ENCODE peak calls at places on chromosomes 4 and X, in four cellular contexts. Q, X, U and G are unnamed samples.

GRCh38 chr4:88891636-88892035 is 165.3 kb downstream of the FAM13A start:
- DNase-seq in Q (no peak), X (no peak), U (no peak), G (no peak)

GRCh38 chr4:147596976-147597375 is 20.2 kb upstream of the TMEM184C start:
- DNase-seq in U (no peak), Q (no peak), X (peak; percentile 77), G (no peak)

GRCh38 chrX:133005038-133005437 is 46.6 kb upstream of the HS6ST2 start:
- DNase-seq in X (no peak), U (no peak), Q (no peak), G (no peak)

GRCh38 chr4:165668694-165669093 is 204.3 kb upstream of the TLL1 start:
- DNase-seq in U (no peak), X (no peak), Q (no peak), G (no peak)

GRCh38 chrX:46376246-46376885 is 168.9 kb downstream of the ZNF674 start:
- DNase-seq in X (peak; percentile 56), Q (no peak), U (no peak), G (no peak)

GRCh38 chr4:18676136-18676922 is 654.8 kb upstream of the LCORL start:
- DNase-seq in Q (no peak), U (no peak), X (no peak), G (no peak)

GRCh38 chr4:140568507-140569306 is at the start of gene UCP1:
- DNase-seq in Q (no peak), X (no peak), U (no peak), G (no peak)

GRCh38 chr4:91958651-91959050 is 345.1 kb upstream of the GRID2 start:
- DNase-seq in U (no peak), Q (no peak), X (no peak), G (no peak)

GRCh38 chr4:1155314-1155713 is 17.1 kb downstream of the SPON2 start:
- DNase-seq in U (no peak), X (no peak), Q (peak; percentile 19), G (no peak)

GRCh38 chrX:53356186-53356585 is 66.3 kb downstream of the SMC1A start:
- DNase-seq in U (no peak), Q (peak; percentile 9), X (peak; percentile 6), G (no peak)

GRCh38 chr4:185830263-185830994 is 18.4 kb upstream of the SORBS2 start:
- DNase-seq in Q (no peak), X (no peak), U (no peak), G (no peak)

GRCh38 chrX:44342866-44343265 is 606 bp downstream of the EFHC2 start:
- DNase-seq in U (no peak), Q (no peak), X (no peak), G (no peak)
- H3K4me3 ChIP-seq in U (peak overlapping the region; percentile 46), Q (peak overlapping the region; percentile 68), X (peak overlapping the region; percentile 55), G (peak overlapping the region; percentile 34)

GRCh38 chr4:94765653-94766052 is 7.9 kb downstream of the BMPR1B start:
- DNase-seq in X (no peak), Q (no peak), U (no peak), G (no peak)
- H3K4me3 ChIP-seq in X (no peak overlapping the region), Q (no peak overlapping the region), U (no peak overlapping the region), G (no peak overlapping the region)

GRCh38 chrX:22698151-22698550 is 301.6 kb upstream of the DDX53 start:
- DNase-seq in Q (no peak), X (no peak), U (no peak), G (no peak)

DNA sequence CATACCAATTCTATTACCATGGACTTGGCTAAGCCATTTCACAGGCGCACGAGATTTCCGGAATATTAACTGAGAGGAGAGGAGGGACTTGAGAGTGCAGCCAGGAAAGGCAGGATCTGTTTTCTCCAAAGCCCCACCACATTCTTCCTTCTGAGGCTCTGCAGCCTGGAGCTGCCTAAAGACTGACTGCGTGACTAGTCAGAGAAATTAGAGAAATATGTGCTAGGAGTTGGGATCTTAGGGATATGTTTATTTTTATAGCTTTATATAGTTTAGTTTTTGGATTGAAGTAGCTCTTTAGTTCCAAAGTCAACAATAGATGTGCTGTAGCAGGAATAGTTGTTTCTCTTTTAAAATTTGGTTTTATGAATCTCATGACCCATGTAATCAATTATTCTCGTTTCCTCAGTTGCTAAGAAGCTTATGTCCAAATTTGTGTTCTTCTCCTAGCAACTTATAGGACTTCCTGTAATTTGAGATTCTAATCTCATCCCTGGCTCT is 300.1 kb upstream of the DDX53 start:
- DNase-seq in Q (peak; percentile 10), X (peak; percentile 6), U (no peak), G (no peak)
- H3K4me3 ChIP-seq in Q (no peak overlapping the region), X (no peak overlapping the region), U (no peak overlapping the region), G (no peak overlapping the region)

GRCh38 chrX:40201486-40201885 is 103.7 kb upstream of the BCOR start:
- DNase-seq in U (no peak), X (no peak), Q (no peak), G (no peak)

GRCh38 chrX:40199704-40200103 is 101.9 kb upstream of the BCOR start:
- DNase-seq in Q (no peak), U (no peak), X (no peak), G (no peak)

GRCh38 chrX:40207626-40208025 is 109.9 kb upstream of the BCOR start:
- DNase-seq in U (no peak), X (peak; percentile 4), Q (peak; percentile 85), G (peak; percentile 0)

GRCh38 chrX:40205471-40205870 is 107.7 kb upstream of the BCOR start:
- DNase-seq in Q (no peak), U (no peak), X (no peak), G (no peak)

GRCh38 chrX:40202456-40202855 is 104.7 kb upstream of the BCOR start:
- DNase-seq in U (no peak), Q (no peak), X (no peak), G (no peak)
- H3K4me3 ChIP-seq in U (no peak overlapping the region), Q (no peak overlapping the region), X (no peak overlapping the region), G (no peak overlapping the region)

GRCh38 chr4:109425405-109425804 is 8.2 kb upstream of the SEC24B start:
- DNase-seq in U (no peak), Q (no peak), X (no peak), G (no peak)
- H3K4me3 ChIP-seq in U (no peak overlapping the region), Q (no peak overlapping the region), X (no peak overlapping the region), G (no peak overlapping the region)

GRCh38 chr4:73212982-73213730 is 45.4 kb downstream of the ANKRD17 start:
- DNase-seq in U (no peak), X (no peak), Q (no peak), G (no peak)

GRCh38 chr4:73208376-73208775 is 50.2 kb downstream of the ANKRD17 start:
- DNase-seq in Q (peak; percentile 83), U (no peak), X (peak; percentile 18), G (no peak)

GRCh38 chr4:73211968-73212367 is 46.6 kb downstream of the ANKRD17 start:
- DNase-seq in U (no peak), X (no peak), Q (peak; percentile 41), G (no peak)

GRCh38 chr4:73213917-73214663 is 44.5 kb downstream of the ANKRD17 start:
- DNase-seq in Q (no peak), X (no peak), U (no peak), G (no peak)
- H3K4me3 ChIP-seq in Q (no peak overlapping the region), X (no peak overlapping the region), U (no peak overlapping the region), G (no peak overlapping the region)